ENCODE peak calls at places on chromosomes 4 and X, in ten cellular contexts. One of them, this sample, is unnamed.
A peak's percentile ranks its signal among the peaks of the same experiment; 100 is the strongest.

GRCh38 chr4:73669410-73670183 is 49.4 kb upstream of the RASSF6 start:
- DNase-seq in NB4: no peak
- DNase-seq in T-cell: no peak
- DNase-seq in GM04504: no peak
- DNase-seq in epithelial cell of esophagus: no peak
- DNase-seq in GM23248: no peak
- DNase-seq in DMS79 treated with DMSO at 0.1 percent for 48 hours: peak; percentile 58
- DNase-seq in globus pallidus: no peak
- DNase-seq in stimulated activated CD4-positive, alpha-beta T cell treated with anti-CD3 and anti-CD28 coated beads, Interleukin-2, amount 100 ng/mL, for 48 hours: no peak
- DNase-seq in astrocyte of the cerebellum: no peak
- DNase-seq in this sample: no peak

GRCh38 chr4:159504634-159505033 is 401.8 kb downstream of the RAPGEF2 start:
- DNase-seq in GM04504: no peak
- DNase-seq in T-cell: no peak
- DNase-seq in stimulated activated CD4-positive, alpha-beta T cell treated with anti-CD3 and anti-CD28 coated beads, Interleukin-2, amount 100 ng/mL, for 48 hours: no peak
- DNase-seq in astrocyte of the cerebellum: no peak
- DNase-seq in GM23248: no peak
- DNase-seq in globus pallidus: no peak
- DNase-seq in epithelial cell of esophagus: peak; percentile 24
- DNase-seq in NB4: no peak
- DNase-seq in DMS79 treated with DMSO at 0.1 percent for 48 hours: no peak
- DNase-seq in this sample: no peak

GRCh38 chrX:21528076-21528475 is 130.1 kb downstream of the KLHL34 start:
- DNase-seq in stimulated activated CD4-positive, alpha-beta T cell treated with anti-CD3 and anti-CD28 coated beads, Interleukin-2, amount 100 ng/mL, for 48 hours: no peak
- DNase-seq in astrocyte of the cerebellum: no peak
- DNase-seq in GM23248: peak; percentile 60
- DNase-seq in DMS79 treated with DMSO at 0.1 percent for 48 hours: no peak
- DNase-seq in T-cell: no peak
- DNase-seq in GM04504: no peak
- DNase-seq in NB4: no peak
- DNase-seq in globus pallidus: no peak
- DNase-seq in epithelial cell of esophagus: no peak
- DNase-seq in this sample: no peak

GRCh38 chr4:54098375-54098774 is 1.6 kb upstream of the GSX2 start:
- DNase-seq in NB4: no peak
- DNase-seq in epithelial cell of esophagus: no peak
- DNase-seq in stimulated activated CD4-positive, alpha-beta T cell treated with anti-CD3 and anti-CD28 coated beads, Interleukin-2, amount 100 ng/mL, for 48 hours: no peak
- DNase-seq in T-cell: no peak
- DNase-seq in globus pallidus: no peak
- DNase-seq in GM23248: no peak
- DNase-seq in DMS79 treated with DMSO at 0.1 percent for 48 hours: no peak
- DNase-seq in GM04504: peak; percentile 17
- DNase-seq in astrocyte of the cerebellum: no peak
- DNase-seq in this sample: peak; percentile 98

GRCh38 chr4:67696061-67696460 is 4.9 kb downstream of the UBA6 start:
- DNase-seq in globus pallidus: no peak
- DNase-seq in stimulated activated CD4-positive, alpha-beta T cell treated with anti-CD3 and anti-CD28 coated beads, Interleukin-2, amount 100 ng/mL, for 48 hours: no peak
- DNase-seq in T-cell: no peak
- DNase-seq in GM04504: no peak
- DNase-seq in DMS79 treated with DMSO at 0.1 percent for 48 hours: no peak
- DNase-seq in GM23248: no peak
- DNase-seq in astrocyte of the cerebellum: no peak
- DNase-seq in epithelial cell of esophagus: no peak
- DNase-seq in NB4: no peak
- DNase-seq in this sample: no peak

GRCh38 chr4:81040175-81040659 is 9.7 kb downstream of the BMP3 start:
- DNase-seq in GM04504: peak; percentile 28
- DNase-seq in stimulated activated CD4-positive, alpha-beta T cell treated with anti-CD3 and anti-CD28 coated beads, Interleukin-2, amount 100 ng/mL, for 48 hours: no peak
- DNase-seq in epithelial cell of esophagus: peak; percentile 51
- DNase-seq in globus pallidus: peak; percentile 45
- DNase-seq in T-cell: no peak
- DNase-seq in astrocyte of the cerebellum: peak; percentile 29
- DNase-seq in NB4: peak; percentile 44
- DNase-seq in GM23248: peak; percentile 68
- DNase-seq in DMS79 treated with DMSO at 0.1 percent for 48 hours: peak; percentile 34
- DNase-seq in this sample: no peak

GRCh38 chr4:106676173-106676921 is 307.8 kb upstream of the GIMD1 start:
- DNase-seq in globus pallidus: no peak
- DNase-seq in T-cell: no peak
- DNase-seq in NB4: peak; percentile 94
- DNase-seq in DMS79 treated with DMSO at 0.1 percent for 48 hours: no peak
- DNase-seq in GM04504: peak; percentile 65
- DNase-seq in stimulated activated CD4-positive, alpha-beta T cell treated with anti-CD3 and anti-CD28 coated beads, Interleukin-2, amount 100 ng/mL, for 48 hours: no peak
- DNase-seq in astrocyte of the cerebellum: no peak
- DNase-seq in epithelial cell of esophagus: peak; percentile 73
- DNase-seq in GM23248: peak; percentile 75
- DNase-seq in this sample: no peak

GRCh38 chr4:172826866-172827265 is 341.7 kb upstream of the GALNT7 start:
- DNase-seq in stimulated activated CD4-positive, alpha-beta T cell treated with anti-CD3 and anti-CD28 coated beads, Interleukin-2, amount 100 ng/mL, for 48 hours: no peak
- DNase-seq in globus pallidus: no peak
- DNase-seq in epithelial cell of esophagus: no peak
- DNase-seq in NB4: no peak
- DNase-seq in astrocyte of the cerebellum: no peak
- DNase-seq in GM23248: no peak
- DNase-seq in T-cell: no peak
- DNase-seq in DMS79 treated with DMSO at 0.1 percent for 48 hours: no peak
- DNase-seq in GM04504: no peak
- DNase-seq in this sample: no peak

GRCh38 chrX:121579016-121579760 is 531.8 kb downstream of the GLUD2 start:
- DNase-seq in stimulated activated CD4-positive, alpha-beta T cell treated with anti-CD3 and anti-CD28 coated beads, Interleukin-2, amount 100 ng/mL, for 48 hours: peak; percentile 1
- DNase-seq in globus pallidus: no peak
- DNase-seq in NB4: peak; percentile 44
- DNase-seq in DMS79 treated with DMSO at 0.1 percent for 48 hours: no peak
- DNase-seq in epithelial cell of esophagus: peak; percentile 52
- DNase-seq in T-cell: no peak
- DNase-seq in GM23248: peak; percentile 36
- DNase-seq in astrocyte of the cerebellum: peak; percentile 1
- DNase-seq in GM04504: no peak
- DNase-seq in this sample: no peak

GRCh38 chr4:184755278-184755677 is 21.4 kb upstream of the CENPU start:
- DNase-seq in stimulated activated CD4-positive, alpha-beta T cell treated with anti-CD3 and anti-CD28 coated beads, Interleukin-2, amount 100 ng/mL, for 48 hours: no peak
- DNase-seq in DMS79 treated with DMSO at 0.1 percent for 48 hours: no peak
- DNase-seq in NB4: no peak
- DNase-seq in GM23248: peak; percentile 84
- DNase-seq in epithelial cell of esophagus: peak; percentile 78
- DNase-seq in astrocyte of the cerebellum: peak; percentile 16
- DNase-seq in globus pallidus: no peak
- DNase-seq in T-cell: no peak
- DNase-seq in GM04504: peak; percentile 60
- DNase-seq in this sample: no peak

GRCh38 chrX:47285762-47286320 is 53.0 kb downstream of the USP11 start:
- DNase-seq in astrocyte of the cerebellum: no peak
- DNase-seq in stimulated activated CD4-positive, alpha-beta T cell treated with anti-CD3 and anti-CD28 coated beads, Interleukin-2, amount 100 ng/mL, for 48 hours: no peak
- DNase-seq in GM23248: peak; percentile 28
- DNase-seq in epithelial cell of esophagus: no peak
- DNase-seq in GM04504: peak; percentile 32
- DNase-seq in globus pallidus: no peak
- DNase-seq in NB4: no peak
- DNase-seq in T-cell: no peak
- DNase-seq in DMS79 treated with DMSO at 0.1 percent for 48 hours: no peak
- DNase-seq in this sample: no peak

GRCh38 chr4:31461425-31461824 is 741.3 kb downstream of the PCDH7 start:
- DNase-seq in stimulated activated CD4-positive, alpha-beta T cell treated with anti-CD3 and anti-CD28 coated beads, Interleukin-2, amount 100 ng/mL, for 48 hours: no peak
- DNase-seq in astrocyte of the cerebellum: no peak
- DNase-seq in GM04504: peak; percentile 67
- DNase-seq in globus pallidus: no peak
- DNase-seq in GM23248: peak; percentile 0
- DNase-seq in epithelial cell of esophagus: peak; percentile 88
- DNase-seq in T-cell: no peak
- DNase-seq in NB4: no peak
- DNase-seq in DMS79 treated with DMSO at 0.1 percent for 48 hours: no peak
- DNase-seq in this sample: no peak

GRCh38 chrX:17944833-17945497 is 83.9 kb upstream of the RAI2 start:
- DNase-seq in stimulated activated CD4-positive, alpha-beta T cell treated with anti-CD3 and anti-CD28 coated beads, Interleukin-2, amount 100 ng/mL, for 48 hours: peak; percentile 2
- DNase-seq in GM23248: peak; percentile 1
- DNase-seq in T-cell: no peak
- DNase-seq in NB4: peak; percentile 17
- DNase-seq in astrocyte of the cerebellum: no peak
- DNase-seq in epithelial cell of esophagus: peak; percentile 3
- DNase-seq in globus pallidus: no peak
- DNase-seq in GM04504: no peak
- DNase-seq in DMS79 treated with DMSO at 0.1 percent for 48 hours: no peak
- DNase-seq in this sample: no peak

GRCh38 chr4:108166441-108167315 is 2.1 kb downstream of the LEF1 start:
- DNase-seq in globus pallidus: no peak
- DNase-seq in DMS79 treated with DMSO at 0.1 percent for 48 hours: peak; percentile 13
- DNase-seq in astrocyte of the cerebellum: no peak
- DNase-seq in epithelial cell of esophagus: no peak
- DNase-seq in GM23248: no peak
- DNase-seq in T-cell: peak; percentile 44
- DNase-seq in NB4: no peak
- DNase-seq in GM04504: no peak
- DNase-seq in stimulated activated CD4-positive, alpha-beta T cell treated with anti-CD3 and anti-CD28 coated beads, Interleukin-2, amount 100 ng/mL, for 48 hours: peak; percentile 49
- DNase-seq in this sample: no peak

GRCh38 chrX:70096052-70096451 is 33.8 kb downstream of the OTUD6A start:
- DNase-seq in stimulated activated CD4-positive, alpha-beta T cell treated with anti-CD3 and anti-CD28 coated beads, Interleukin-2, amount 100 ng/mL, for 48 hours: no peak
- DNase-seq in GM23248: peak; percentile 16
- DNase-seq in T-cell: no peak
- DNase-seq in epithelial cell of esophagus: peak; percentile 44
- DNase-seq in DMS79 treated with DMSO at 0.1 percent for 48 hours: no peak
- DNase-seq in NB4: peak; percentile 4
- DNase-seq in globus pallidus: no peak
- DNase-seq in GM04504: no peak
- DNase-seq in astrocyte of the cerebellum: no peak
- DNase-seq in this sample: no peak

GRCh38 chr4:61446957-61447356 is 246.8 kb downstream of the ADGRL3 start:
- DNase-seq in astrocyte of the cerebellum: peak; percentile 16
- DNase-seq in GM04504: no peak
- DNase-seq in epithelial cell of esophagus: no peak
- DNase-seq in T-cell: no peak
- DNase-seq in NB4: no peak
- DNase-seq in globus pallidus: no peak
- DNase-seq in GM23248: no peak
- DNase-seq in stimulated activated CD4-positive, alpha-beta T cell treated with anti-CD3 and anti-CD28 coated beads, Interleukin-2, amount 100 ng/mL, for 48 hours: no peak
- DNase-seq in DMS79 treated with DMSO at 0.1 percent for 48 hours: no peak
- DNase-seq in this sample: no peak

GRCh38 chrX:15758140-15758539 is 20.1 kb downstream of the CA5B start:
- DNase-seq in globus pallidus: no peak
- DNase-seq in GM04504: no peak
- DNase-seq in stimulated activated CD4-positive, alpha-beta T cell treated with anti-CD3 and anti-CD28 coated beads, Interleukin-2, amount 100 ng/mL, for 48 hours: no peak
- DNase-seq in epithelial cell of esophagus: no peak
- DNase-seq in GM23248: no peak
- DNase-seq in DMS79 treated with DMSO at 0.1 percent for 48 hours: no peak
- DNase-seq in astrocyte of the cerebellum: no peak
- DNase-seq in T-cell: no peak
- DNase-seq in NB4: no peak
- DNase-seq in this sample: no peak

GRCh38 chrX:71143508-71143907 is 1.1 kb upstream of the NLGN3 start:
- DNase-seq in DMS79 treated with DMSO at 0.1 percent for 48 hours: no peak
- DNase-seq in stimulated activated CD4-positive, alpha-beta T cell treated with anti-CD3 and anti-CD28 coated beads, Interleukin-2, amount 100 ng/mL, for 48 hours: no peak
- DNase-seq in epithelial cell of esophagus: no peak
- DNase-seq in GM23248: peak; percentile 45
- DNase-seq in astrocyte of the cerebellum: no peak
- DNase-seq in T-cell: no peak
- DNase-seq in NB4: no peak
- DNase-seq in GM04504: no peak
- DNase-seq in globus pallidus: peak; percentile 60
- DNase-seq in this sample: no peak

GRCh38 chrX:104165894-104166734 is at the start of gene FAM199X:
- DNase-seq in T-cell: peak; percentile 77
- DNase-seq in globus pallidus: peak; percentile 81
- DNase-seq in DMS79 treated with DMSO at 0.1 percent for 48 hours: peak; percentile 71
- DNase-seq in stimulated activated CD4-positive, alpha-beta T cell treated with anti-CD3 and anti-CD28 coated beads, Interleukin-2, amount 100 ng/mL, for 48 hours: peak; percentile 69
- DNase-seq in NB4: peak; percentile 92
- DNase-seq in GM23248: peak; percentile 93
- DNase-seq in epithelial cell of esophagus: peak; percentile 84
- DNase-seq in GM04504: peak; percentile 65
- DNase-seq in astrocyte of the cerebellum: peak; percentile 60
- DNase-seq in this sample: peak; percentile 34

GRCh38 chr4:71009796-71010588 is 16.5 kb downstream of the DCK start:
- DNase-seq in astrocyte of the cerebellum: peak; percentile 40
- DNase-seq in DMS79 treated with DMSO at 0.1 percent for 48 hours: no peak
- DNase-seq in stimulated activated CD4-positive, alpha-beta T cell treated with anti-CD3 and anti-CD28 coated beads, Interleukin-2, amount 100 ng/mL, for 48 hours: no peak
- DNase-seq in GM23248: peak; percentile 63
- DNase-seq in globus pallidus: peak; percentile 31
- DNase-seq in epithelial cell of esophagus: peak; percentile 45
- DNase-seq in NB4: peak; percentile 51
- DNase-seq in T-cell: no peak
- DNase-seq in GM04504: peak; percentile 19
- DNase-seq in this sample: no peak

GRCh38 chr4:87353592-87353991 is 30.9 kb upstream of the HSD17B13 start:
- DNase-seq in GM23248: peak; percentile 84
- DNase-seq in DMS79 treated with DMSO at 0.1 percent for 48 hours: no peak
- DNase-seq in astrocyte of the cerebellum: peak; percentile 12
- DNase-seq in GM04504: peak; percentile 15
- DNase-seq in epithelial cell of esophagus: peak; percentile 69
- DNase-seq in globus pallidus: peak; percentile 33
- DNase-seq in NB4: peak; percentile 22
- DNase-seq in T-cell: peak; percentile 20
- DNase-seq in stimulated activated CD4-positive, alpha-beta T cell treated with anti-CD3 and anti-CD28 coated beads, Interleukin-2, amount 100 ng/mL, for 48 hours: no peak
- DNase-seq in this sample: no peak

GRCh38 chr4:87525636-87526035 is 3.5 kb downstream of the SPARCL1 start:
- DNase-seq in globus pallidus: peak; percentile 71
- DNase-seq in DMS79 treated with DMSO at 0.1 percent for 48 hours: no peak
- DNase-seq in GM04504: no peak
- DNase-seq in T-cell: no peak
- DNase-seq in GM23248: no peak
- DNase-seq in stimulated activated CD4-positive, alpha-beta T cell treated with anti-CD3 and anti-CD28 coated beads, Interleukin-2, amount 100 ng/mL, for 48 hours: no peak
- DNase-seq in NB4: no peak
- DNase-seq in epithelial cell of esophagus: peak; percentile 81
- DNase-seq in astrocyte of the cerebellum: no peak
- DNase-seq in this sample: peak; percentile 62

GRCh38 chrX:152619897-152620296 is 17.8 kb upstream of the GABRQ start:
- DNase-seq in globus pallidus: no peak
- DNase-seq in NB4: no peak
- DNase-seq in GM04504: no peak
- DNase-seq in GM23248: peak; percentile 47
- DNase-seq in stimulated activated CD4-positive, alpha-beta T cell treated with anti-CD3 and anti-CD28 coated beads, Interleukin-2, amount 100 ng/mL, for 48 hours: no peak
- DNase-seq in astrocyte of the cerebellum: no peak
- DNase-seq in epithelial cell of esophagus: peak; percentile 1
- DNase-seq in T-cell: no peak
- DNase-seq in DMS79 treated with DMSO at 0.1 percent for 48 hours: no peak
- DNase-seq in this sample: no peak

GRCh38 chr4:15935504-15936392 is 2.8 kb downstream of the FGFBP1 start:
- DNase-seq in epithelial cell of esophagus: no peak
- DNase-seq in NB4: no peak
- DNase-seq in GM04504: no peak
- DNase-seq in GM23248: no peak
- DNase-seq in globus pallidus: no peak
- DNase-seq in stimulated activated CD4-positive, alpha-beta T cell treated with anti-CD3 and anti-CD28 coated beads, Interleukin-2, amount 100 ng/mL, for 48 hours: no peak
- DNase-seq in astrocyte of the cerebellum: no peak
- DNase-seq in DMS79 treated with DMSO at 0.1 percent for 48 hours: peak; percentile 44
- DNase-seq in T-cell: no peak
- DNase-seq in this sample: no peak

GRCh38 chrX:97367149-97367548 is 483.4 kb downstream of the RPA4 start:
- DNase-seq in stimulated activated CD4-positive, alpha-beta T cell treated with anti-CD3 and anti-CD28 coated beads, Interleukin-2, amount 100 ng/mL, for 48 hours: no peak
- DNase-seq in astrocyte of the cerebellum: no peak
- DNase-seq in T-cell: no peak
- DNase-seq in DMS79 treated with DMSO at 0.1 percent for 48 hours: no peak
- DNase-seq in NB4: no peak
- DNase-seq in GM04504: peak; percentile 21
- DNase-seq in GM23248: peak; percentile 76
- DNase-seq in globus pallidus: no peak
- DNase-seq in epithelial cell of esophagus: peak; percentile 3
- DNase-seq in this sample: peak; percentile 22

GRCh38 chrX:123728001-123728400 is 4.9 kb downstream of the THOC2 start:
- DNase-seq in stimulated activated CD4-positive, alpha-beta T cell treated with anti-CD3 and anti-CD28 coated beads, Interleukin-2, amount 100 ng/mL, for 48 hours: no peak
- DNase-seq in NB4: no peak
- DNase-seq in T-cell: no peak
- DNase-seq in globus pallidus: no peak
- DNase-seq in epithelial cell of esophagus: no peak
- DNase-seq in GM04504: no peak
- DNase-seq in GM23248: no peak
- DNase-seq in astrocyte of the cerebellum: no peak
- DNase-seq in DMS79 treated with DMSO at 0.1 percent for 48 hours: no peak
- DNase-seq in this sample: no peak

This sample was measured in retinal pigment epithelial cell.